ENCODE peak calls at places on chromosomes 6 and 20, in nine cellular contexts. One of them, this sample, is unnamed.

GRCh38 chr6:52104979-52105378 is 17.6 kb upstream of the PKHD1 start:
- DNase-seq in aorta: no peak
- DNase-seq in BJ: no peak
- DNase-seq in activated B cell treated with CpG ODN at 0.5 μM for 24 hours: no peak
- DNase-seq in Ammon's horn: no peak
- DNase-seq in AG08396: no peak
- DNase-seq in GDM1: no peak
- DNase-seq in NCI-H1048: no peak
- DNase-seq in ureter: no peak
- DNase-seq in this sample: no peak

GRCh38 chr20:16272961-16273360 is 300.3 kb downstream of the KIF16B start:
- DNase-seq in aorta: no peak
- DNase-seq in BJ: no peak
- DNase-seq in activated B cell treated with CpG ODN at 0.5 μM for 24 hours: no peak
- DNase-seq in Ammon's horn: no peak
- DNase-seq in AG08396: no peak
- DNase-seq in GDM1: no peak
- DNase-seq in NCI-H1048: no peak
- DNase-seq in ureter: no peak
- DNase-seq in this sample: no peak

GRCh38 chr6:105836889-105837288 is 249.2 kb upstream of the PRDM1 start:
- DNase-seq in aorta: no peak
- DNase-seq in BJ: no peak
- DNase-seq in activated B cell treated with CpG ODN at 0.5 μM for 24 hours: no peak
- DNase-seq in Ammon's horn: no peak
- DNase-seq in AG08396: no peak
- DNase-seq in GDM1: no peak
- DNase-seq in NCI-H1048: no peak
- DNase-seq in ureter: no peak
- DNase-seq in this sample: no peak

GRCh38 chr6:140857734-140858380 is 1274.9 kb upstream of the GJE1 start:
- DNase-seq in aorta: no peak
- DNase-seq in BJ: peak
- DNase-seq in activated B cell treated with CpG ODN at 0.5 μM for 24 hours: no peak
- DNase-seq in Ammon's horn: peak
- DNase-seq in AG08396: peak
- DNase-seq in GDM1: no peak
- DNase-seq in NCI-H1048: no peak
- DNase-seq in ureter: no peak
- DNase-seq in this sample: no peak

GRCh38 chr6:15441215-15441868 is 195.5 kb downstream of the JARID2 start:
- DNase-seq in aorta: no peak
- DNase-seq in BJ: no peak
- DNase-seq in activated B cell treated with CpG ODN at 0.5 μM for 24 hours: no peak
- DNase-seq in Ammon's horn: peak
- DNase-seq in AG08396: peak
- DNase-seq in GDM1: no peak
- DNase-seq in NCI-H1048: no peak
- DNase-seq in ureter: no peak
- DNase-seq in this sample: no peak

GRCh38 chr20:4929686-4930397 is 71.5 kb downstream of the SLC23A2 start:
- DNase-seq in aorta: no peak
- DNase-seq in BJ: no peak
- DNase-seq in activated B cell treated with CpG ODN at 0.5 μM for 24 hours: no peak
- DNase-seq in Ammon's horn: no peak
- DNase-seq in AG08396: no peak
- DNase-seq in GDM1: no peak
- DNase-seq in NCI-H1048: no peak
- DNase-seq in ureter: no peak
- DNase-seq in this sample: no peak

GRCh38 chr6:24205020-24205492 is 79.0 kb downstream of the NRSN1 start:
- DNase-seq in aorta: no peak
- DNase-seq in BJ: no peak
- DNase-seq in activated B cell treated with CpG ODN at 0.5 μM for 24 hours: no peak
- DNase-seq in Ammon's horn: peak
- DNase-seq in AG08396: peak
- DNase-seq in GDM1: no peak
- DNase-seq in NCI-H1048: no peak
- DNase-seq in ureter: no peak
- DNase-seq in this sample: no peak

GRCh38 chr20:62647521-62648317 is 5.4 kb downstream of the SLCO4A1 start:
- DNase-seq in aorta: no peak
- DNase-seq in BJ: no peak
- DNase-seq in activated B cell treated with CpG ODN at 0.5 μM for 24 hours: no peak
- DNase-seq in Ammon's horn: peak
- DNase-seq in AG08396: no peak
- DNase-seq in GDM1: no peak
- DNase-seq in NCI-H1048: no peak
- DNase-seq in ureter: no peak
- DNase-seq in this sample: no peak

GRCh38 chr20:47110819-47111218 is 216.2 kb downstream of the EYA2 start:
- DNase-seq in aorta: no peak
- DNase-seq in BJ: no peak
- DNase-seq in activated B cell treated with CpG ODN at 0.5 μM for 24 hours: no peak
- DNase-seq in Ammon's horn: no peak
- DNase-seq in AG08396: no peak
- DNase-seq in GDM1: no peak
- DNase-seq in NCI-H1048: no peak
- DNase-seq in ureter: no peak
- DNase-seq in this sample: no peak

GRCh38 chr6:8177721-8178120 is 75.4 kb upstream of the EEF1E1 start:
- DNase-seq in aorta: no peak
- DNase-seq in BJ: no peak
- DNase-seq in activated B cell treated with CpG ODN at 0.5 μM for 24 hours: no peak
- DNase-seq in Ammon's horn: no peak
- DNase-seq in AG08396: no peak
- DNase-seq in GDM1: no peak
- DNase-seq in NCI-H1048: no peak
- DNase-seq in ureter: no peak
- DNase-seq in this sample: no peak